ENCODE peak calls at places on chromosomes 1 and 21, in eight cellular contexts. I is neural crest cell; D is fibroblast of lung; C is HFFc6; T is CD8-positive, alpha-beta T cell; J is heart left ventricle; R is progenitor cell of endocrine pancreas; E is lower lobe of right lung. Q is an unnamed sample.

GRCh38 chr1:33294071-33295010 is 26.6 kb downstream of the A3GALT2 start:
- DNase-seq in E (no peak), I (no peak), R (no peak), T (no peak), J (no peak), D (no peak), C (no peak), Q (no peak)

GRCh38 chr1:62926681-62927252 is 142.8 kb downstream of the ATG4C start:
- DNase-seq in D (no peak), C (no peak), I (no peak), R (no peak), E (no peak), T (no peak), J (no peak), Q (no peak)

GRCh38 chr1:26278303-26278702 is 1.6 kb upstream of the SH3BGRL3 start:
- DNase-seq in E (peak; percentile 64), D (peak; percentile 79), T (no peak), J (no peak), I (no peak), C (peak; percentile 62), R (no peak), Q (no peak)

GRCh38 chr1:151499930-151500329 is 11.3 kb upstream of the CGN start:
- DNase-seq in C (no peak), E (no peak), R (no peak), D (no peak), T (no peak), J (no peak), I (no peak), Q (no peak)

GRCh38 chr1:190478193-190479007 is 736 bp upstream of the BRINP3 start:
- DNase-seq in T (no peak), I (peak; percentile 22), D (peak; percentile 49), R (no peak), E (no peak), J (no peak), C (no peak), Q (no peak)

GRCh38 chr1:9822897-9823692 is 670 bp downstream of the CLSTN1 start:
- DNase-seq in E (no peak), R (no peak), D (peak; percentile 26), T (peak; percentile 29), C (no peak), J (peak; percentile 69), I (no peak), Q (no peak)

GRCh38 chr1:13813398-13814012 is 113.5 kb downstream of the PRDM2 start:
- DNase-seq in D (no peak), I (peak; percentile 55), R (peak; percentile 37), J (peak; percentile 79), C (no peak), T (peak; percentile 63), E (peak; percentile 68), Q (no peak)

GRCh38 chr1:67060811-67061218 is 6.9 kb upstream of the SLC35D1 start:
- DNase-seq in E (no peak), R (no peak), D (peak; percentile 99), C (peak; percentile 97), I (no peak), T (no peak), J (no peak), Q (no peak)

GRCh38 chr1:111366256-111366655 is 61.3 kb downstream of the OVGP1 start:
- DNase-seq in I (no peak), J (no peak), R (no peak), T (no peak), C (peak; percentile 30), E (no peak), D (peak; percentile 23), Q (no peak)

GRCh38 chr1:151352001-151352718 is 5.1 kb upstream of the RFX5 start:
- DNase-seq in E (no peak), D (peak; percentile 32), R (no peak), C (no peak), I (no peak), J (no peak), T (no peak), Q (no peak)

GRCh38 chr1:237568955-237569354 is 321.8 kb downstream of the ZP4 start:
- DNase-seq in R (no peak), J (no peak), E (no peak), I (no peak), D (no peak), C (no peak), T (no peak), Q (no peak)

GRCh38 chr1:23619299-23620188 is 60.2 kb upstream of the ID3 start:
- DNase-seq in R (peak; percentile 45), T (peak; percentile 85), E (peak; percentile 50), I (no peak), D (peak; percentile 24), J (no peak), C (no peak), Q (no peak)

GRCh38 chr1:30942326-30942978 is 33.9 kb upstream of the SDC3 start:
- DNase-seq in T (no peak), R (no peak), C (no peak), D (no peak), J (no peak), I (no peak), E (no peak), Q (no peak)

GRCh38 chr1:157963713-157964112 is 29.7 kb upstream of the KIRREL1 start:
- DNase-seq in C (peak; percentile 58), E (peak; percentile 62), I (peak; percentile 79), R (peak; percentile 61), J (peak; percentile 74), D (peak; percentile 40), T (peak; percentile 50), Q (peak; percentile 38)

GRCh38 chr1:157958280-157958679 is 35.2 kb upstream of the KIRREL1 start:
- DNase-seq in C (no peak), I (no peak), D (no peak), J (no peak), T (no peak), R (no peak), E (no peak), Q (no peak)

GRCh38 chr1:157959750-157960149 is 33.7 kb upstream of the KIRREL1 start:
- DNase-seq in E (no peak), I (no peak), R (no peak), C (no peak), T (no peak), J (no peak), D (no peak), Q (no peak)

GRCh38 chr1:157961805-157962762 is 31.4 kb upstream of the KIRREL1 start:
- DNase-seq in E (no peak), C (peak; percentile 66), J (no peak), D (peak; percentile 85), T (no peak), R (no peak), I (no peak), Q (no peak)

GRCh38 chr1:157960773-157961172 is 32.7 kb upstream of the KIRREL1 start:
- DNase-seq in D (no peak), R (no peak), E (no peak), T (no peak), J (no peak), C (no peak), I (no peak), Q (no peak)
- TF ChIP-seq CTCF in D (no peak), R (no peak), E (no peak), T (no peak), J (no peak), C (no peak), I (no peak), Q (no peak)

GRCh38 chr1:225670806-225671733 is 18.1 kb upstream of the ENAH start:
- DNase-seq in T (no peak), R (no peak), J (no peak), I (no peak), D (peak; percentile 60), C (peak; percentile 42), E (no peak), Q (no peak)

GRCh38 chr1:225668222-225668621 is 15.3 kb upstream of the ENAH start:
- DNase-seq in D (no peak), R (no peak), J (no peak), T (no peak), I (no peak), C (no peak), E (no peak), Q (no peak)

GRCh38 chr1:225664762-225665161 is 11.8 kb upstream of the ENAH start:
- DNase-seq in I (no peak), T (no peak), R (no peak), E (no peak), J (no peak), D (no peak), C (no peak), Q (no peak)

GRCh38 chr1:225670356-225670755 is 17.4 kb upstream of the ENAH start:
- DNase-seq in T (no peak), E (no peak), I (no peak), C (no peak), J (no peak), D (peak; percentile 65), R (no peak), Q (no peak)
- TF ChIP-seq CTCF in T (no peak), E (no peak), I (no peak), C (no peak), J (no peak), D (no peak), R (no peak), Q (no peak)

DNA sequence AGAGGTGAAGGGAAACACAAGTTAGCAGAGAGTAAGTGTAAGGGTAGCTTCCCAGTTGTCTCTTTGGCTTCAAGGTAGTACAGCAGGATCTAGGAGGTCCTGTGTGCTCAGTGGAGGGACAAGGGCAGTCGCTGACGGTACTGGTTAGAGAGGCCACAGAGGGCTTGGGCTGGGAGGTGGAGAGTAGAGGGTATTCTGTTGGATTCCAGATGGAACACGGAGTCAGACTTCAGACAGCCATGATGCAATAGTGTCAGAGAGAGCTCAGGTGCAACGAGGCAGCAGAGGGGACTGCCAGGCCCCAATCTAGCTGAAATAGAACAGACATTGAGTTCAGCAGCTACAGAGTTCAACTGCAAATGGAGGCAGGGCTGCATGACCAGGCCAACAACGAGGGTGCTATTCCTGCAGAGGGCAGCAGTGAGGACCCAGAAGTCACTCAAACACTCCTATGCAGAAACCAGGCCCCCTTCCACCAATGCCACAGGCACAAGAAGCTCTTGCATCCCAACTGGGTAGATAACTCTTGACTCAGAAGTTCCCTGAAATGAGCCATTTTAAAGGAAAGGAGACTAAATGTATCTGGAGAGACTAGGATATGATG is 325.0 kb upstream of the ESRRG start:
- DNase-seq in T (no peak), E (no peak), C (no peak), I (peak; percentile 3), J (no peak), R (no peak), D (no peak), Q (no peak)
- TF ChIP-seq CTCF in T (no peak), E (no peak), C (no peak), I (peak; percentile 33), J (no peak), R (peak; percentile 22), D (peak; percentile 16), Q (peak; percentile 6)

DNA sequence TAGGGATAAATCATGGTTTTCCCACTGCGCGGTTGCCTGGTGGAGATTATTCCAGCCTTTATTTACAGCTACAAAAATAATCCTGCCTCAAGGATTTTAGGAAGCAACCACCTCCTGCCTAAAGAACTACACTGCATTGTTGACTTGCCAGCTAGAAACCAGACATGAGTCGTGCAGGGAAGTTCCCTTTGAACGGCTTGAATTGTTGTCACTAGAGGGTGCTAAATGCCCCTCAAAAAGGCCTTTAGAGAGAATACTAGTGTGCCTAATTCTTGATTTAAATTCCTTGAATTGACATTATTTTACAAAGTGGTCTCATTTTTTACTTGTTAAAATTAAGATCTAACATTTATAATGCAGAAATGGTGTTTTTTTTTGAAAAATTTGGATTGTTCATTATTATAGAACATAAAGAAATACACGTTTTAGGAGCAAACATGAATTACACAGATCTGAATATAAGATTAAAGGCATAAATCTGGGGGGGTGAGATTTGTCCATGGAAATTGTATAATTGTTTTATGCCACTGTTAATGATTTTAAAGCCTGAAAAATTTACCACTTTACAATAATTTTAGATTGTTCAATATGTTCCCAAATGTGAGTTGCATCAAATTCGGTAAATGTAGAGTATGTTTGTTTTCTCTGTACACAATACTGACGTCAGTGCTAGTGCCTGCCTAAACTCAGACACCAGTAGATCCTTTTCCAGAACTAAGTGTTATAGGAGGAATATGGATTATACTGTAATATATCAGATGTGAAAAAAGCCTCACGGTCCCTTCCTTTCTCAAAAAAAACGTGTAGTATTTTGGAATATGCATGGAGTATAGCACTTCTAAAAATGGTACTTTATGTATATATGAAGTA is 7.6 kb upstream of the ERG start:
- DNase-seq in D (peak; percentile 70), C (peak; percentile 60), R (no peak), I (peak; percentile 36), E (no peak), J (no peak), T (no peak), Q (no peak)
- TF ChIP-seq CTCF in D (peak; percentile 81), C (peak; percentile 83), R (peak; percentile 88), I (peak; percentile 79), E (peak; percentile 72), J (peak; percentile 83), T (peak; percentile 30), Q (peak; percentile 74)

Q was measured in D721Med.